ENCODE peak calls at places on chromosomes 6 and 20, in six cellular contexts. One of them, this sample, is unnamed.

GRCh38 chr20:52124821-52125220 is 66.8 kb downstream of the ZFP64 start:
- DNase-seq in left ventricle myocardium inferior: no peak
- DNase-seq in A549: no peak
- DNase-seq in psoas muscle: no peak
- DNase-seq in Caco-2: no peak
- DNase-seq in ovary: no peak
- DNase-seq in this sample: no peak

GRCh38 chr6:111502154-111502553 is 19.1 kb upstream of the REV3L start:
- DNase-seq in Caco-2: no peak
- DNase-seq in psoas muscle: no peak
- DNase-seq in left ventricle myocardium inferior: no peak
- DNase-seq in ovary: no peak
- DNase-seq in A549: no peak
- DNase-seq in this sample: no peak

GRCh38 chr20:9963029-9963428 is 71.8 kb upstream of the ANKEF1 start:
- DNase-seq in left ventricle myocardium inferior: no peak
- DNase-seq in A549: no peak
- DNase-seq in psoas muscle: no peak
- DNase-seq in Caco-2: no peak
- DNase-seq in ovary: no peak
- DNase-seq in this sample: no peak

GRCh38 chr6:125154184-125155135 is 887 bp downstream of the TPD52L1 start:
- DNase-seq in ovary: peak; percentile 32
- DNase-seq in A549: peak; percentile 55
- DNase-seq in Caco-2: peak; percentile 64
- DNase-seq in left ventricle myocardium inferior: no peak
- DNase-seq in psoas muscle: peak; percentile 77
- DNase-seq in this sample: no peak

GRCh38 chr6:101396552-101397173 is 3.2 kb downstream of the GRIK2 start:
- DNase-seq in A549: no peak
- DNase-seq in Caco-2: peak; percentile 60
- DNase-seq in psoas muscle: peak; percentile 46
- DNase-seq in ovary: no peak
- DNase-seq in left ventricle myocardium inferior: peak; percentile 57
- DNase-seq in this sample: peak; percentile 8

GRCh38 chr20:63462244-63462643 is 10.2 kb downstream of the KCNQ2 start:
- DNase-seq in left ventricle myocardium inferior: no peak
- DNase-seq in ovary: no peak
- DNase-seq in psoas muscle: no peak
- DNase-seq in A549: no peak
- DNase-seq in Caco-2: no peak
- DNase-seq in this sample: no peak

GRCh38 chr6:35955970-35956369 is 35.1 kb upstream of the SRPK1 start:
- DNase-seq in ovary: no peak
- DNase-seq in A549: no peak
- DNase-seq in Caco-2: no peak
- DNase-seq in psoas muscle: no peak
- DNase-seq in left ventricle myocardium inferior: no peak
- DNase-seq in this sample: no peak

GRCh38 chr6:118743744-118744143 is 92.4 kb upstream of the CEP85L start:
- DNase-seq in left ventricle myocardium inferior: no peak
- DNase-seq in psoas muscle: no peak
- DNase-seq in ovary: no peak
- DNase-seq in Caco-2: no peak
- DNase-seq in A549: no peak
- DNase-seq in this sample: no peak

GRCh38 chr20:6829510-6830116 is 62.1 kb downstream of the BMP2 start:
- DNase-seq in left ventricle myocardium inferior: no peak
- DNase-seq in A549: no peak
- DNase-seq in Caco-2: no peak
- DNase-seq in ovary: no peak
- DNase-seq in psoas muscle: no peak
- DNase-seq in this sample: no peak

GRCh38 chr6:85660181-85660611 is 17.5 kb upstream of the SYNCRIP start:
- DNase-seq in ovary: no peak
- DNase-seq in left ventricle myocardium inferior: no peak
- DNase-seq in psoas muscle: peak; percentile 62
- DNase-seq in Caco-2: no peak
- DNase-seq in A549: peak; percentile 40
- DNase-seq in this sample: no peak

GRCh38 chr6:39263299-39264037 is 34.2 kb upstream of the KCNK5 start:
- DNase-seq in ovary: no peak
- DNase-seq in A549: no peak
- DNase-seq in Caco-2: no peak
- DNase-seq in psoas muscle: no peak
- DNase-seq in left ventricle myocardium inferior: no peak
- DNase-seq in this sample: no peak

GRCh38 chr6:24774696-24775519 is at the start of gene GMNN:
- DNase-seq in psoas muscle: peak; percentile 100
- DNase-seq in left ventricle myocardium inferior: peak; percentile 99
- DNase-seq in ovary: peak; percentile 98
- DNase-seq in A549: peak; percentile 84
- DNase-seq in Caco-2: peak; percentile 97
- DNase-seq in this sample: peak; percentile 99

GRCh38 chr6:44500074-44500473 is 112.6 kb downstream of the CDC5L start:
- DNase-seq in Caco-2: no peak
- DNase-seq in ovary: no peak
- DNase-seq in psoas muscle: no peak
- DNase-seq in left ventricle myocardium inferior: no peak
- DNase-seq in A549: no peak
- DNase-seq in this sample: no peak

GRCh38 chr20:34615477-34615876 is 57.0 kb downstream of the MAP1LC3A start:
- DNase-seq in Caco-2: no peak
- DNase-seq in left ventricle myocardium inferior: no peak
- DNase-seq in psoas muscle: no peak
- DNase-seq in A549: no peak
- DNase-seq in ovary: no peak
- DNase-seq in this sample: no peak

GRCh38 chr20:38202982-38203293 is 37.9 kb upstream of the TGM2 start:
- DNase-seq in A549: no peak
- DNase-seq in Caco-2: no peak
- DNase-seq in psoas muscle: no peak
- DNase-seq in ovary: no peak
- DNase-seq in left ventricle myocardium inferior: no peak
- DNase-seq in this sample: no peak

GRCh38 chr20:23240519-23240918 is 110.1 kb upstream of the NXT1 start:
- DNase-seq in A549: no peak
- DNase-seq in ovary: no peak
- DNase-seq in left ventricle myocardium inferior: no peak
- DNase-seq in Caco-2: no peak
- DNase-seq in psoas muscle: no peak
- DNase-seq in this sample: no peak

GRCh38 chr6:960356-960755 is 267.4 kb upstream of the EXOC2 start:
- DNase-seq in left ventricle myocardium inferior: no peak
- DNase-seq in psoas muscle: no peak
- DNase-seq in Caco-2: no peak
- DNase-seq in ovary: no peak
- DNase-seq in A549: no peak
- DNase-seq in this sample: no peak

GRCh38 chr20:63652192-63652980 is 838 bp downstream of the STMN3 start:
- DNase-seq in Caco-2: peak; percentile 75
- DNase-seq in psoas muscle: peak; percentile 65
- DNase-seq in A549: no peak
- DNase-seq in ovary: peak; percentile 49
- DNase-seq in left ventricle myocardium inferior: peak; percentile 48
- DNase-seq in this sample: no peak

GRCh38 chr6:15622045-15622750 is 40.6 kb downstream of the DTNBP1 start:
- DNase-seq in Caco-2: no peak
- DNase-seq in ovary: no peak
- DNase-seq in A549: no peak
- DNase-seq in left ventricle myocardium inferior: no peak
- DNase-seq in psoas muscle: no peak
- DNase-seq in this sample: no peak

GRCh38 chr6:149859368-149859767 is 4.8 kb downstream of the LRP11 start:
- DNase-seq in A549: no peak
- DNase-seq in left ventricle myocardium inferior: no peak
- DNase-seq in psoas muscle: no peak
- DNase-seq in Caco-2: no peak
- DNase-seq in ovary: no peak
- DNase-seq in this sample: no peak

GRCh38 chr6:70124882-70125535 is 177.9 kb downstream of the COL9A1 start:
- DNase-seq in A549: no peak
- DNase-seq in Caco-2: no peak
- DNase-seq in ovary: no peak
- DNase-seq in psoas muscle: no peak
- DNase-seq in left ventricle myocardium inferior: no peak
- DNase-seq in this sample: no peak

GRCh38 chr6:110476046-110476849 is at the start of gene SLC22A16:
- DNase-seq in ovary: no peak
- DNase-seq in psoas muscle: no peak
- DNase-seq in left ventricle myocardium inferior: no peak
- DNase-seq in A549: no peak
- DNase-seq in Caco-2: no peak
- DNase-seq in this sample: no peak

GRCh38 chr6:131597448-131597847 is 24.4 kb downstream of the ARG1 start:
- DNase-seq in psoas muscle: no peak
- DNase-seq in ovary: no peak
- DNase-seq in Caco-2: no peak
- DNase-seq in left ventricle myocardium inferior: no peak
- DNase-seq in A549: no peak
- DNase-seq in this sample: no peak

GRCh38 chr6:170148709-170149470 is 142.0 kb downstream of the DLL1 start:
- DNase-seq in Caco-2: no peak
- DNase-seq in ovary: no peak
- DNase-seq in left ventricle myocardium inferior: no peak
- DNase-seq in psoas muscle: no peak
- DNase-seq in A549: no peak
- DNase-seq in this sample: no peak
- H3K9me3 ChIP-seq in Caco-2: no peaks in the 10 kb centered on the region
- H3K9me3 ChIP-seq in ovary: no peaks in the 10 kb centered on the region
- H3K9me3 ChIP-seq in left ventricle myocardium inferior: peaks cover 6% of the 10 kb centered on the region
- H3K9me3 ChIP-seq in psoas muscle: no peaks in the 10 kb centered on the region
- H3K9me3 ChIP-seq in A549: no peaks in the 10 kb centered on the region
- H3K9me3 ChIP-seq in this sample: no peaks in the 10 kb centered on the region

GRCh38 chr6:4950849-4951533 is 52.8 kb downstream of the RPP40 start:
- DNase-seq in left ventricle myocardium inferior: no peak
- DNase-seq in A549: peak; percentile 13
- DNase-seq in Caco-2: no peak
- DNase-seq in psoas muscle: no peak
- DNase-seq in ovary: peak; percentile 1
- DNase-seq in this sample: no peak

GRCh38 chr6:4950076-4950475 is 53.8 kb downstream of the RPP40 start:
- DNase-seq in Caco-2: no peak
- DNase-seq in A549: no peak
- DNase-seq in ovary: peak; percentile 7
- DNase-seq in left ventricle myocardium inferior: no peak
- DNase-seq in psoas muscle: no peak
- DNase-seq in this sample: no peak

GRCh38 chr6:4946521-4946920 is 57.3 kb downstream of the RPP40 start:
- DNase-seq in ovary: no peak
- DNase-seq in psoas muscle: no peak
- DNase-seq in left ventricle myocardium inferior: no peak
- DNase-seq in A549: no peak
- DNase-seq in Caco-2: no peak
- DNase-seq in this sample: no peak

GRCh38 chr6:4947716-4948115 is 56.1 kb downstream of the RPP40 start:
- DNase-seq in Caco-2: no peak
- DNase-seq in ovary: no peak
- DNase-seq in left ventricle myocardium inferior: no peak
- DNase-seq in A549: no peak
- DNase-seq in psoas muscle: no peak
- DNase-seq in this sample: no peak

GRCh38 chr6:4948781-4949450 is 54.9 kb downstream of the RPP40 start:
- DNase-seq in ovary: no peak
- DNase-seq in psoas muscle: no peak
- DNase-seq in Caco-2: no peak
- DNase-seq in A549: no peak
- DNase-seq in left ventricle myocardium inferior: no peak
- DNase-seq in this sample: no peak
- H3K9me3 ChIP-seq in ovary: no peaks in the 10 kb centered on the region
- H3K9me3 ChIP-seq in psoas muscle: no peaks in the 10 kb centered on the region
- H3K9me3 ChIP-seq in Caco-2: no peaks in the 10 kb centered on the region
- H3K9me3 ChIP-seq in A549: no peaks in the 10 kb centered on the region
- H3K9me3 ChIP-seq in left ventricle myocardium inferior: no peaks in the 10 kb centered on the region
- H3K9me3 ChIP-seq in this sample: no peaks in the 10 kb centered on the region

GRCh38 chr6:43437700-43438099 is 10.4 kb downstream of the ABCC10 start:
- DNase-seq in psoas muscle: no peak
- DNase-seq in ovary: no peak
- DNase-seq in left ventricle myocardium inferior: no peak
- DNase-seq in A549: no peak
- DNase-seq in Caco-2: no peak
- DNase-seq in this sample: no peak
- H3K9me3 ChIP-seq in psoas muscle: no peaks in the 10 kb centered on the region
- H3K9me3 ChIP-seq in ovary: no peaks in the 10 kb centered on the region
- H3K9me3 ChIP-seq in left ventricle myocardium inferior: no peaks in the 10 kb centered on the region
- H3K9me3 ChIP-seq in A549: no peaks in the 10 kb centered on the region
- H3K9me3 ChIP-seq in Caco-2: no peaks in the 10 kb centered on the region
- H3K9me3 ChIP-seq in this sample: no peaks in the 10 kb centered on the region

GRCh38 chr20:49285233-49285668 is 7.4 kb upstream of the ZNFX1 start:
- DNase-seq in Caco-2: peak; percentile 22
- DNase-seq in A549: no peak
- DNase-seq in psoas muscle: no peak
- DNase-seq in ovary: no peak
- DNase-seq in left ventricle myocardium inferior: no peak
- DNase-seq in this sample: no peak

GRCh38 chr20:49287555-49288249 is 9.8 kb upstream of the ZNFX1 start:
- DNase-seq in A549: no peak
- DNase-seq in left ventricle myocardium inferior: no peak
- DNase-seq in ovary: no peak
- DNase-seq in psoas muscle: no peak
- DNase-seq in Caco-2: peak; percentile 79
- DNase-seq in this sample: no peak

GRCh38 chr20:49288250-49288751 is 10.4 kb upstream of the ZNFX1 start:
- DNase-seq in left ventricle myocardium inferior: no peak
- DNase-seq in A549: no peak
- DNase-seq in Caco-2: no peak
- DNase-seq in ovary: no peak
- DNase-seq in psoas muscle: no peak
- DNase-seq in this sample: no peak

GRCh38 chr20:49285813-49286494 is 8.1 kb upstream of the ZNFX1 start:
- DNase-seq in ovary: no peak
- DNase-seq in A549: no peak
- DNase-seq in left ventricle myocardium inferior: no peak
- DNase-seq in psoas muscle: no peak
- DNase-seq in Caco-2: peak; percentile 52
- DNase-seq in this sample: no peak

DNA sequence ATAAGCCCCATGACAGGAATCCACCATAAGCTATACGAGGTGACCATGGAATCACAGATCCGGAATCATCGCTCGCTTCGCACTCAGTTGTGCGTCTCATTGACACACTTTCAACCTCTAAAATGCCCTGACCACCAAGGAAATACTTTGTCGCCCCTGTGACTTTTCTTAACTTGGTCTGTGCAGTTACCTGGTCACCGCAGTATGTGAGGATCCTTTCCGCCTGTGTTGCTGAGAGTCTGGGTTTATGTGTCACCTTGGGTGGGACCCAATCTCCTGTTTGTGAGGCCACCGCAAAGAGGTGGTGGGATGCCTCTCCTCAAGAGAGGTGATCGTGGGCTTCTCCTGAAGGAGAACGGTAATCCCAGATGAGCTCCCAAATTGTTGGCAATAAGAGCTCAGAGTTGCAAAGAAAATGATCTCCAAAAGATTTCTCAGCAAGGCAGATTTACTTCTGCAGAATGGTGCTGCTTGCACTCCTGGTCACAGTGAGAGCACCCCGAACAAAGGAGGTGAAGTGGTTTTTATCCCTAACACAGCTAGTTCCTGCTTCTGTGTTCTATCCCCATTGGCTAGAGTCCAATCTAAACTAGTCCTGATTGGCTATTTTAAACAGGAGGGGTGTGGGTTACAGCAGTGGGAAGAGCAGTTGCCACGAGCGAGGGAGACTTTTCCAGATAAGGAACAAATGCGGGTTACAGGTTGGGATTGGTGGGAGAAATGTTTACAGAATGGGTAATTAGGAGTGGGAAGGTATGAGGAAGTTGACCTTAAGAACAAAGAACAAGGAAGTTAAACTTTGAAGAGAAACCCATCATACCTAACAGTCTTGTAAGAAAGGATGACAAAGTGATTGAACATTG is 9.1 kb upstream of the ZNFX1 start:
- DNase-seq in A549: no peak
- DNase-seq in psoas muscle: no peak
- DNase-seq in ovary: no peak
- DNase-seq in left ventricle myocardium inferior: no peak
- DNase-seq in Caco-2: peak; percentile 90
- DNase-seq in this sample: no peak
- H3K9me3 ChIP-seq in A549: peaks cover 9% of the 10 kb centered on the region
- H3K9me3 ChIP-seq in psoas muscle: peaks cover 15% of the 10 kb centered on the region
- H3K9me3 ChIP-seq in ovary: peaks cover 4% of the 10 kb centered on the region
- H3K9me3 ChIP-seq in left ventricle myocardium inferior: peaks cover 55% of the 10 kb centered on the region
- H3K9me3 ChIP-seq in Caco-2: peaks cover 50% of the 10 kb centered on the region
- H3K9me3 ChIP-seq in this sample: peaks cover 65% of the 10 kb centered on the region

This sample was measured in T-helper 17 cell.